ENCODE peak calls at places on chromosomes 6 and 20, in five cellular contexts. G is neuronal stem cell, K is H9, B is mesenchymal stem cell, I is H1. N is an unnamed sample.

GRCh38 chr20:4836935-4837334 is 115.2 kb downstream of the PRND start:
- DNase-seq in G (no peak), K (no peak), B (no peak), I (no peak), N (no peak)

GRCh38 chr20:5871720-5872410 is 78.5 kb downstream of the TRMT6 start:
- DNase-seq in G (no peak), K (peak; percentile 31), B (no peak), I (no peak), N (no peak)

GRCh38 chr20:53677447-53678314 is 84.0 kb upstream of the ZNF217 start:
- DNase-seq in G (no peak), K (peak; percentile 42), B (peak; percentile 58), I (no peak), N (peak; percentile 40)

GRCh38 chr6:113907107-113907506 is 50.0 kb downstream of the MARCKS start:
- DNase-seq in G (no peak), K (no peak), B (no peak), I (no peak), N (no peak)

GRCh38 chr6:73285674-73286283 is 22.8 kb upstream of the KHDC1 start:
- DNase-seq in G (no peak), K (no peak), B (peak; percentile 74), I (no peak), N (peak; percentile 69)

GRCh38 chr6:153001767-153002612 is 519 bp downstream of the MTRF1L start:
- DNase-seq in G (no peak), K (no peak), B (peak; percentile 52), I (no peak), N (peak; percentile 13)

GRCh38 chr20:38997622-38998021 is 35.5 kb downstream of the DHX35 start:
- DNase-seq in G (no peak), K (peak; percentile 30), B (no peak), I (no peak), N (no peak)

GRCh38 chr6:127869183-127869582 is 31.7 kb downstream of the THEMIS start:
- DNase-seq in G (no peak), K (no peak), B (no peak), I (no peak), N (no peak)

GRCh38 chr6:166670894-166671293 is 43.8 kb upstream of the RPS6KA2 start:
- DNase-seq in G (no peak), K (no peak), B (no peak), I (no peak), N (no peak)

GRCh38 chr6:135871296-135871695 is 19.8 kb downstream of the PDE7B start:
- DNase-seq in G (no peak), K (no peak), B (no peak), I (no peak), N (no peak)

GRCh38 chr6:1385129-1386042 is 4.0 kb upstream of the FOXF2 start:
- DNase-seq in G (peak; percentile 20), K (no peak), B (no peak), I (no peak), N (no peak)

GRCh38 chr6:132354517-132355167 is 46.6 kb downstream of the MOXD1 start:
- DNase-seq in G (no peak), K (no peak), B (no peak), I (no peak), N (no peak)

GRCh38 chr6:138387577-138388368 is 10.1 kb downstream of the SMIM28 start:
- DNase-seq in G (no peak), K (no peak), B (no peak), I (no peak), N (peak; percentile 43)

GRCh38 chr6:39361657-39362486 is 39.4 kb upstream of the KCNK16 start:
- DNase-seq in G (peak; percentile 72), K (peak; percentile 93), B (peak; percentile 84), I (peak; percentile 49), N (peak; percentile 80)

GRCh38 chr6:154993026-154993425 is 2.1 kb upstream of the TIAM2 start:
- DNase-seq in G (no peak), K (no peak), B (no peak), I (no peak), N (no peak)

GRCh38 chr6:1075444-1075843 is 236.5 kb upstream of the FOXQ1 start:
- DNase-seq in G (no peak), K (no peak), B (peak; percentile 21), I (no peak), N (no peak)

GRCh38 chr6:122364084-122364483 is 35.4 kb upstream of the HSF2 start:
- DNase-seq in G (no peak), K (no peak), B (no peak), I (no peak), N (no peak)

GRCh38 chr6:21845018-21845417 is 251.5 kb downstream of the SOX4 start:
- DNase-seq in G (no peak), K (no peak), B (no peak), I (no peak), N (no peak)

GRCh38 chr6:105991561-105992314 is 94.4 kb upstream of the PRDM1 start:
- DNase-seq in G (no peak), K (peak; percentile 54), B (no peak), I (no peak), N (peak; percentile 72)

GRCh38 chr6:101640131-101640530 is 246.6 kb downstream of the GRIK2 start:
- DNase-seq in G (no peak), K (no peak), B (no peak), I (no peak), N (peak; percentile 49)

GRCh38 chr6:14501914-14502313 is 384.3 kb downstream of the CD83 start:
- DNase-seq in G (peak; percentile 17), K (no peak), B (peak; percentile 22), I (no peak), N (no peak)

GRCh38 chr6:54586251-54586650 is 260.3 kb upstream of the FAM83B start:
- DNase-seq in G (no peak), K (no peak), B (no peak), I (no peak), N (no peak)

GRCh38 chr20:44963325-44964215 is 2.7 kb upstream of the STK4 start:
- DNase-seq in G (no peak), K (no peak), B (no peak), I (no peak), N (no peak)

GRCh38 chr20:7123457-7123856 is 356.0 kb downstream of the BMP2 start:
- DNase-seq in G (no peak), K (no peak), B (no peak), I (no peak), N (no peak)

GRCh38 chr6:125296461-125296860 is 5.3 kb downstream of the HDDC2 start:
- DNase-seq in G (no peak), K (no peak), B (no peak), I (no peak), N (no peak)

GRCh38 chr6:148322704-148323103 is 19.9 kb upstream of the SASH1 start:
- DNase-seq in G (no peak), K (no peak), B (no peak), I (no peak), N (no peak)

GRCh38 chr6:727796-728195 is 34.9 kb upstream of the EXOC2 start:
- DNase-seq in G (no peak), K (no peak), B (no peak), I (no peak), N (no peak)

GRCh38 chr20:44576297-44576696 is 6.1 kb upstream of the PKIG start:
- DNase-seq in G (no peak), K (no peak), B (peak; percentile 68), I (no peak), N (peak; percentile 21)

GRCh38 chr6:5287966-5288297 is 26.6 kb downstream of the FARS2 start:
- DNase-seq in G (no peak), K (no peak), B (no peak), I (no peak), N (no peak)
- H2BK12ac ChIP-seq in G (no peak overlapping the region), K (no peak overlapping the region), B (peak overlapping the region; percentile 7), I (no peak overlapping the region), N (no peak overlapping the region)

GRCh38 chr6:149683256-149683860 is 34.5 kb downstream of the LATS1 start:
- DNase-seq in G (no peak), K (no peak), B (no peak), I (no peak), N (no peak)

GRCh38 chr6:149686230-149686629 is 31.7 kb downstream of the LATS1 start:
- DNase-seq in G (no peak), K (no peak), B (no peak), I (no peak), N (no peak)

DNA sequence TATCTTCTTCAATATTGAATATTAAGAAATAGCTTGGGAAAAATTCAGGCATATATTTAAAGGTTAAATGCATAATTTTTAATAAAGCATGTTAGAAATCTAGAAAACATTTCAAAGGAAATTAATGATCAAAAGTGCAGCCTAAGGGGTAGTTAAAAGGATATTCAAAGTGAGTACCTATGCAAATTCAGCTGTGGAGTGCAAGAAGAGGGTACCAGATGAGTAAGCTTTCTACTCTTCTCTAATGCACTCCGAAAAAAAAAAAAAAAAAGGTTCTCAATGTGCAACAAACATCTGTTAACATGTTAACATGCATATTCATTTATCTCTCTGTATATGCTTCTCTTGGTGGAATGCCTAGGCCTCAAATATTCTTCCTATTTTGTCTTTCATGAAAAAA is 32.0 kb upstream of the KATNA1 start:
- DNase-seq in G (no peak), K (no peak), B (no peak), I (no peak), N (no peak)
- H3K9ac ChIP-seq in G (no peak overlapping the region), K (no peak overlapping the region), B (no peak overlapping the region), I (no peak overlapping the region), N (no peak overlapping the region)

DNA sequence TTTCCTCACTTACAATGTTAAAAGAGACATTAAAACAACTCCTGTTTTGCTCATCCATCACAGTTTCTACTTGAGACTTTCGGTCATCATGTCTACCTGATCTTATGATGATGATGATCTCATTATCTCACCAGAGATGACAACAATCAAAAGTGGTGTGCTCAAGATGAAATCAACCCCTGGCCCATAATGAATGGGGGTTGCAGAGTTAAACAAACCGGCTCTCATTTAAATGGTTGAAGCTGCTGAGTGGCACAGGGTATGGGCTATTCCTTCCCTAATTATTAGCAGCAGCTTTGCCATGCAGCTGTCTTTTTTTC is 58.1 kb downstream of the GJA10 start:
- DNase-seq in G (no peak), K (no peak), B (no peak), I (no peak), N (no peak)
- H3K4me2 ChIP-seq in G (no peak overlapping the region), K (no peak overlapping the region), B (no peak overlapping the region), I (no peak overlapping the region), N (no peak overlapping the region)

DNA sequence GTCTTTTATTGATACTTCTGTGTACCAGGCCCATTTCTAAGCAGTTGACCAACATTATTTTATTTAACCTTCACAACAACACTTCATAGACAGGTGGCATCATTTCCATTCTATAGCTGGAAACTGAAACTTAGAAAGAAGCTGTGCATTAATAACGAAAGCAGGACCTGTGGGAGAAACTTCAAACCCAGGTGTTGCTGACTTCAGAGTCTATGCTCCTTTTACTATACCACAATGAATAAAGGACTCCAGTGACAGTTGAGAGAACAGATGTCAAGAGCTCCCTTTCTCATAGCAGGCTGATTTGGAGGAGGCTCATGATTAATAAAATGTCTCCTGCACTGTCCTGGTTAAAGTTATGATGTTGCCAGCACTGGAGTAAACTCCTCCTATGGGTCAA is 56.6 kb upstream of the POU3F2 start:
- DNase-seq in G (no peak), K (no peak), B (no peak), I (no peak), N (no peak)
- H2BK12ac ChIP-seq in G (no peak overlapping the region), K (no peak overlapping the region), B (no peak overlapping the region), I (no peak overlapping the region), N (no peak overlapping the region)

N was measured in trophoblast cell.